ENCODE peak calls at places on chromosomes 2 and 18, in six cellular contexts. L, F, W, D, E and T are unnamed samples.
A peak's percentile ranks its signal among the peaks of the same experiment; 100 is the strongest.

GRCh38 chr2:10475811-10476660 is 27.9 kb upstream of the ODC1 start:
- DNase-seq in L (no peak), F (no peak), W (no peak), D (no peak), E (peak; percentile 67), T (no peak)

GRCh38 chr2:86072271-86072858 is 33.3 kb downstream of the POLR1A start:
- DNase-seq in L (no peak), F (peak; percentile 61), W (peak; percentile 66), D (peak; percentile 30), E (peak; percentile 88), T (no peak)

GRCh38 chr2:231483398-231484329 is 19.4 kb upstream of the NCL start:
- DNase-seq in L (no peak), F (peak; percentile 57), W (peak; percentile 57), D (peak; percentile 12), E (peak; percentile 88), T (peak; percentile 45)

GRCh38 chr18:6401687-6402086 is 13.0 kb downstream of the L3MBTL4 start:
- DNase-seq in L (no peak), F (no peak), W (no peak), D (no peak), E (no peak), T (no peak)

GRCh38 chr2:3246406-3246805 is 131.2 kb downstream of the EIPR1 start:
- DNase-seq in L (no peak), F (no peak), W (no peak), D (no peak), E (no peak), T (no peak)

GRCh38 chr2:15243762-15244161 is 317.4 kb downstream of the NBAS start:
- DNase-seq in L (no peak), F (no peak), W (no peak), D (no peak), E (no peak), T (no peak)

GRCh38 chr2:140187086-140187485 is 1406.9 kb upstream of the NXPH2 start:
- DNase-seq in L (no peak), F (no peak), W (no peak), D (no peak), E (no peak), T (no peak)

GRCh38 chr2:237626813-237627451 is 455 bp upstream of the LRRFIP1 start:
- DNase-seq in L (no peak), F (no peak), W (no peak), D (peak; percentile 20), E (peak; percentile 76), T (peak; percentile 12)

GRCh38 chr2:85584354-85584856 is at the start of gene VAMP5:
- DNase-seq in L (peak; percentile 71), F (peak; percentile 58), W (peak; percentile 66), D (peak; percentile 51), E (peak; percentile 90), T (no peak)

GRCh38 chr2:147033046-147033445 is 811.8 kb upstream of the ACVR2A start:
- DNase-seq in L (no peak), F (no peak), W (no peak), D (no peak), E (no peak), T (no peak)

GRCh38 chr18:49851624-49852023 is 38.3 kb upstream of the ACAA2 start:
- DNase-seq in L (no peak), F (no peak), W (no peak), D (no peak), E (no peak), T (no peak)

GRCh38 chr2:175253871-175254270 is 72.4 kb upstream of the ATP5MC3 start:
- DNase-seq in L (no peak), F (no peak), W (no peak), D (no peak), E (no peak), T (no peak)

GRCh38 chr2:219616550-219616949 is 10.9 kb upstream of the SLC4A3 start:
- DNase-seq in L (no peak), F (peak; percentile 60), W (peak; percentile 63), D (no peak), E (peak; percentile 64), T (no peak)

GRCh38 chr2:96788393-96789244 is 27.4 kb upstream of the CNNM3 start:
- DNase-seq in L (no peak), F (peak; percentile 73), W (peak; percentile 73), D (peak; percentile 87), E (no peak), T (no peak)

GRCh38 chr2:179478771-179479170 is 214.1 kb upstream of the SESTD1 start:
- DNase-seq in L (no peak), F (no peak), W (no peak), D (no peak), E (no peak), T (no peak)

GRCh38 chr2:143205106-143205764 is 76.0 kb downstream of the ARHGAP15 start:
- DNase-seq in L (no peak), F (no peak), W (no peak), D (no peak), E (no peak), T (peak; percentile 51)

GRCh38 chr2:144137705-144138428 is 382.1 kb downstream of the ZEB2 start:
- DNase-seq in L (no peak), F (no peak), W (no peak), D (no peak), E (no peak), T (no peak)

GRCh38 chr2:3784731-3785130 is 81.4 kb downstream of the DCDC2C start:
- DNase-seq in L (no peak), F (no peak), W (no peak), D (no peak), E (no peak), T (no peak)

DNA sequence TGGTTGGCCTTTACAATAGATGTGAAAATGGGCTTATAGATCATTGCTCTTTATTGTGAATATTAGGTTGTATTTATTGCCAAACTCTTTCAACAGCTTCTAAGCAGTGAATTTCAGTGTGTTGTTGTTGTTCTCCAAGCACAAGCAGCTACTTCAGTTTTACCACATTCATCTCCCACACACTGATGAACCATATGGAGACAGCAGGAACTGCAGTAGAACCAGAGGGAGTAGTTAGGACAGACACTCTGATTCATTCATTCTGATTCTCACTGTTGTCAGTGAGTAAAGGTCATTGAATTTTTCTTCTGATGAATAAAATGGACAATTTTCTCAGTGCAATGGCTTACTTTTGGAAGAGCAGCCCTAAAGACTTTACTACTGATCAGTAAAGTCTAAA is 40.2 kb downstream of the CCDC74A start:
- DNase-seq in L (no peak), F (no peak), W (no peak), D (no peak), E (no peak), T (no peak)
- H3K27ac ChIP-seq in L (no peak overlapping the region), F (no peak overlapping the region), W (no peak overlapping the region), D (no peak overlapping the region), E (no peak overlapping the region), T (no peak overlapping the region)

GRCh38 chr2:35508601-35509000 is 847.0 kb upstream of the CRIM1 start:
- DNase-seq in L (no peak), F (no peak), W (no peak), D (no peak), E (no peak), T (no peak)
- H3K9me3 ChIP-seq in L (no peaks in the 10 kb centered on the region), F (peaks cover 17% of the 10 kb centered on the region), W (peaks cover 7% of the 10 kb centered on the region), D (peaks cover 4% of the 10 kb centered on the region), E (no peaks in the 10 kb centered on the region), T (no peaks in the 10 kb centered on the region)

DNA sequence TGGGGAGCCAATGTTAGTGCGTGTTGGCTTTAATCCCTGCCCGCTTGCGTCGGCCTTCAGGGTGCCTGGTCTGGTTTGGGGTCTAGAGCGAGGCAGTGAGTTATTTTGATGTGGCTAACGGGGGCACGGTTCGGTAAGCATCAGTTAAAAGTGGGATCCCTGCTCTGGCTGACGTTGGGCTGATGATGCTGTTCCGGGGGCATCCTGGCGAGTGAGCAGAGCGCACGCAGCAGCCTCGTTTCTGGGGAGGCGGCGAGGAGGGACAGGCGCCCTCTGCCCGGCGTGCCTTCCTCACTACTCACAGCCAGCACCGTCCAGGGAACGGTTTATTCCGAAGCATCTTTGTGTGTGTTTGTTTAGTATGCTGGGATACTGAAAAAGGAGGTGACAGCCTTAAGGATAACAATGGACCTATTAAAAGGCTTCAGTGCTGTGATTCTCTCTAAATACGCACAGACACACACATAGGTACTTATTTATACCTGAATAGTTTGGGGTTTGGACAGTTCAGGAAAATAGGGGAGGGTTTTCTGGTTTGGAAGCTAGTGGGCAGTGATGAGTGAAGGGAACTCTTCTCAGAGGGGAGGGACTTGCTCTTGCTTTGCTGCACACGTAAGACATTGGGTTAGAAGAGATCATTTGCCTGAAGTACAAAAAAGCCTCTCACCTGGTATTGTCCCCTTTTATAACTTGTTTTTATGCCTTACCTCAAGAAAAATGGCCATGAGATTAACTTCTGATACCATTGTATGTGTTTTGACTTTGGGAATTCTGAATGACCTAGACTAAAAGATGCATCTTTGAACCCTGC is 2.1 kb downstream of the CRIM1 start:
- DNase-seq in L (no peak), F (peak; percentile 32), W (peak; percentile 46), D (peak; percentile 57), E (peak; percentile 81), T (no peak)
- H3K27ac ChIP-seq in L (no peak overlapping the region), F (peak overlapping the region; percentile 94), W (peak overlapping the region; percentile 93), D (peak overlapping the region; percentile 98), E (peak overlapping the region; percentile 88), T (no peak overlapping the region)

GRCh38 chr2:88687384-88687783 is 4.1 kb upstream of the RPIA start:
- DNase-seq in L (no peak), F (no peak), W (no peak), D (no peak), E (no peak), T (no peak)

GRCh38 chr2:88690591-88691338 is 708 bp upstream of the RPIA start:
- DNase-seq in L (no peak), F (peak; percentile 25), W (no peak), D (peak; percentile 60), E (peak; percentile 87), T (no peak)

GRCh38 chr2:88684519-88684918 is 7.0 kb upstream of the RPIA start:
- DNase-seq in L (no peak), F (no peak), W (no peak), D (no peak), E (no peak), T (no peak)

GRCh38 chr2:88683160-88684021 is 8.1 kb upstream of the RPIA start:
- DNase-seq in L (no peak), F (no peak), W (no peak), D (no peak), E (no peak), T (no peak)

GRCh38 chr2:88686320-88686719 is 5.2 kb upstream of the RPIA start:
- DNase-seq in L (no peak), F (no peak), W (no peak), D (no peak), E (no peak), T (no peak)
- H3K9me3 ChIP-seq in L (peaks cover 46% of the 10 kb centered on the region), F (peaks cover 12% of the 10 kb centered on the region), W (peaks cover 11% of the 10 kb centered on the region), D (no peaks in the 10 kb centered on the region), E (peaks cover 24% of the 10 kb centered on the region), T (no peaks in the 10 kb centered on the region)